ENCODE peak calls at places on chromosomes 4 and X, in five cellular contexts. Z, D, B, V and U are unnamed samples.

GRCh38 chr4:169270810-169271691 is at the start of gene SH3RF1:
- DNase-seq in V (no peak), B (peak; percentile 58), D (peak; percentile 88), Z (peak; percentile 74), U (peak; percentile 56)

GRCh38 chr4:153502584-153502983 is 36.4 kb downstream of the TMEM131L start:
- DNase-seq in Z (no peak), V (no peak), B (no peak), D (no peak), U (no peak)

GRCh38 chrX:131650637-131651410 is 107.0 kb downstream of the OR13H1 start:
- DNase-seq in V (no peak), B (no peak), Z (no peak), D (no peak), U (no peak)

GRCh38 chr4:75056277-75056676 is 123.4 kb downstream of the PARM1 start:
- DNase-seq in B (no peak), V (no peak), Z (no peak), D (no peak), U (no peak)

GRCh38 chr4:77927991-77928925 is 65.6 kb downstream of the MRPL1 start:
- DNase-seq in D (peak; percentile 8), B (no peak), Z (no peak), V (no peak), U (no peak)

GRCh38 chr4:61194601-61195000 is 5.5 kb upstream of the ADGRL3 start:
- DNase-seq in V (no peak), B (no peak), D (no peak), Z (no peak), U (no peak)

GRCh38 chr4:38310446-38311043 is 350.3 kb downstream of the PTTG2 start:
- DNase-seq in D (no peak), Z (no peak), V (peak; percentile 14), B (no peak), U (no peak)

GRCh38 chr4:182292657-182293056 is 49.5 kb downstream of the TENM3 start:
- DNase-seq in V (no peak), B (no peak), Z (no peak), D (no peak), U (no peak)